ENCODE peak calls at places on chromosome 3, in nine cellular contexts. One of them, this sample, is unnamed.

GRCh38 chr3:134526319-134526718 is 40.5 kb downstream of the CEP63 start:
- DNase-seq in GF-D8: no peak
- DNase-seq in SK-N-DZ: no peak
- DNase-seq in A549: no peak
- DNase-seq in activated CD4-positive, alpha-beta T cell treated with anti-CD3 and anti-CD28 coated beads, Interleukin-2, amount 50 U/mL, for 48 hours: no peak
- DNase-seq in SK-N-SH: no peak
- DNase-seq in GM13976: no peak
- DNase-seq in heart right ventricle: no peak
- DNase-seq in cerebellar cortex: no peak
- DNase-seq in this sample: no peak

GRCh38 chr3:120177907-120178306 is 83.7 kb upstream of the GSK3B start:
- DNase-seq in GF-D8: no peak
- DNase-seq in activated CD4-positive, alpha-beta T cell treated with anti-CD3 and anti-CD28 coated beads, Interleukin-2, amount 50 U/mL, for 48 hours: no peak
- DNase-seq in SK-N-SH: no peak
- DNase-seq in A549: peak
- DNase-seq in SK-N-DZ: no peak
- DNase-seq in cerebellar cortex: no peak
- DNase-seq in GM13976: no peak
- DNase-seq in heart right ventricle: no peak
- DNase-seq in this sample: no peak

GRCh38 chr3:104005815-104006214 is 1360.9 kb upstream of the ALCAM start:
- DNase-seq in A549: no peak
- DNase-seq in heart right ventricle: no peak
- DNase-seq in GM13976: no peak
- DNase-seq in SK-N-DZ: no peak
- DNase-seq in activated CD4-positive, alpha-beta T cell treated with anti-CD3 and anti-CD28 coated beads, Interleukin-2, amount 50 U/mL, for 48 hours: no peak
- DNase-seq in GF-D8: no peak
- DNase-seq in cerebellar cortex: no peak
- DNase-seq in SK-N-SH: no peak
- DNase-seq in this sample: no peak

GRCh38 chr3:36461588-36461987 is 81.3 kb downstream of the STAC start:
- DNase-seq in heart right ventricle: no peak
- DNase-seq in activated CD4-positive, alpha-beta T cell treated with anti-CD3 and anti-CD28 coated beads, Interleukin-2, amount 50 U/mL, for 48 hours: no peak
- DNase-seq in cerebellar cortex: no peak
- DNase-seq in SK-N-SH: no peak
- DNase-seq in GM13976: no peak
- DNase-seq in SK-N-DZ: no peak
- DNase-seq in GF-D8: no peak
- DNase-seq in A549: no peak
- DNase-seq in this sample: no peak

GRCh38 chr3:126357299-126358037 is at the start of gene KLF15:
- DNase-seq in SK-N-DZ: peak
- DNase-seq in cerebellar cortex: peak
- DNase-seq in activated CD4-positive, alpha-beta T cell treated with anti-CD3 and anti-CD28 coated beads, Interleukin-2, amount 50 U/mL, for 48 hours: peak
- DNase-seq in A549: peak
- DNase-seq in GF-D8: no peak
- DNase-seq in SK-N-SH: peak
- DNase-seq in GM13976: peak
- DNase-seq in heart right ventricle: peak
- DNase-seq in this sample: no peak

GRCh38 chr3:188431553-188431952 is 277.6 kb downstream of the LPP start:
- DNase-seq in SK-N-SH: no peak
- DNase-seq in SK-N-DZ: no peak
- DNase-seq in activated CD4-positive, alpha-beta T cell treated with anti-CD3 and anti-CD28 coated beads, Interleukin-2, amount 50 U/mL, for 48 hours: no peak
- DNase-seq in heart right ventricle: no peak
- DNase-seq in GM13976: no peak
- DNase-seq in cerebellar cortex: no peak
- DNase-seq in A549: peak
- DNase-seq in GF-D8: peak
- DNase-seq in this sample: peak

GRCh38 chr3:170598091-170598502 is 12.2 kb upstream of the SLC7A14 start:
- DNase-seq in SK-N-SH: peak
- DNase-seq in heart right ventricle: no peak
- DNase-seq in A549: no peak
- DNase-seq in GF-D8: no peak
- DNase-seq in GM13976: no peak
- DNase-seq in SK-N-DZ: peak
- DNase-seq in cerebellar cortex: peak
- DNase-seq in activated CD4-positive, alpha-beta T cell treated with anti-CD3 and anti-CD28 coated beads, Interleukin-2, amount 50 U/mL, for 48 hours: no peak
- DNase-seq in this sample: no peak

GRCh38 chr3:149701206-149701976 is 43.6 kb upstream of the WWTR1 start:
- DNase-seq in cerebellar cortex: no peak
- DNase-seq in SK-N-SH: no peak
- DNase-seq in activated CD4-positive, alpha-beta T cell treated with anti-CD3 and anti-CD28 coated beads, Interleukin-2, amount 50 U/mL, for 48 hours: peak
- DNase-seq in A549: no peak
- DNase-seq in GF-D8: no peak
- DNase-seq in GM13976: no peak
- DNase-seq in SK-N-DZ: no peak
- DNase-seq in heart right ventricle: no peak
- DNase-seq in this sample: no peak

GRCh38 chr3:72848703-72849081 is 447 bp upstream of the SHQ1 start:
- DNase-seq in A549: no peak
- DNase-seq in cerebellar cortex: no peak
- DNase-seq in GF-D8: peak
- DNase-seq in SK-N-SH: no peak
- DNase-seq in activated CD4-positive, alpha-beta T cell treated with anti-CD3 and anti-CD28 coated beads, Interleukin-2, amount 50 U/mL, for 48 hours: peak
- DNase-seq in SK-N-DZ: peak
- DNase-seq in heart right ventricle: no peak
- DNase-seq in GM13976: peak
- DNase-seq in this sample: peak

GRCh38 chr3:143363276-143363675 is 243.7 kb downstream of the CHST2 start:
- DNase-seq in GM13976: no peak
- DNase-seq in activated CD4-positive, alpha-beta T cell treated with anti-CD3 and anti-CD28 coated beads, Interleukin-2, amount 50 U/mL, for 48 hours: no peak
- DNase-seq in GF-D8: peak
- DNase-seq in A549: no peak
- DNase-seq in SK-N-SH: no peak
- DNase-seq in heart right ventricle: no peak
- DNase-seq in SK-N-DZ: no peak
- DNase-seq in cerebellar cortex: no peak
- DNase-seq in this sample: no peak

GRCh38 chr3:12449889-12450682 is 34.2 kb upstream of the TSEN2 start:
- DNase-seq in heart right ventricle: no peak
- DNase-seq in A549: no peak
- DNase-seq in activated CD4-positive, alpha-beta T cell treated with anti-CD3 and anti-CD28 coated beads, Interleukin-2, amount 50 U/mL, for 48 hours: no peak
- DNase-seq in GF-D8: no peak
- DNase-seq in SK-N-DZ: peak
- DNase-seq in SK-N-SH: no peak
- DNase-seq in GM13976: no peak
- DNase-seq in cerebellar cortex: no peak
- DNase-seq in this sample: no peak

GRCh38 chr3:170090601-170090981 is 52.8 kb downstream of the GPR160 start:
- DNase-seq in activated CD4-positive, alpha-beta T cell treated with anti-CD3 and anti-CD28 coated beads, Interleukin-2, amount 50 U/mL, for 48 hours: no peak
- DNase-seq in SK-N-SH: no peak
- DNase-seq in SK-N-DZ: no peak
- DNase-seq in heart right ventricle: no peak
- DNase-seq in A549: no peak
- DNase-seq in GM13976: no peak
- DNase-seq in cerebellar cortex: no peak
- DNase-seq in GF-D8: no peak
- DNase-seq in this sample: no peak

GRCh38 chr3:45978348-45978747 is 17.3 kb downstream of the FYCO1 start:
- DNase-seq in SK-N-SH: no peak
- DNase-seq in cerebellar cortex: no peak
- DNase-seq in heart right ventricle: no peak
- DNase-seq in GM13976: no peak
- DNase-seq in SK-N-DZ: no peak
- DNase-seq in A549: no peak
- DNase-seq in activated CD4-positive, alpha-beta T cell treated with anti-CD3 and anti-CD28 coated beads, Interleukin-2, amount 50 U/mL, for 48 hours: peak
- DNase-seq in GF-D8: no peak
- DNase-seq in this sample: no peak

GRCh38 chr3:130661116-130661515 is 85.5 kb downstream of the PIK3R4 start:
- DNase-seq in activated CD4-positive, alpha-beta T cell treated with anti-CD3 and anti-CD28 coated beads, Interleukin-2, amount 50 U/mL, for 48 hours: no peak
- DNase-seq in SK-N-DZ: no peak
- DNase-seq in SK-N-SH: no peak
- DNase-seq in heart right ventricle: no peak
- DNase-seq in A549: no peak
- DNase-seq in GF-D8: no peak
- DNase-seq in GM13976: no peak
- DNase-seq in cerebellar cortex: no peak
- DNase-seq in this sample: no peak

GRCh38 chr3:14360123-14360881 is 42.1 kb upstream of the SLC6A6 start:
- DNase-seq in heart right ventricle: no peak
- DNase-seq in SK-N-DZ: no peak
- DNase-seq in GM13976: no peak
- DNase-seq in cerebellar cortex: no peak
- DNase-seq in activated CD4-positive, alpha-beta T cell treated with anti-CD3 and anti-CD28 coated beads, Interleukin-2, amount 50 U/mL, for 48 hours: no peak
- DNase-seq in A549: no peak
- DNase-seq in GF-D8: no peak
- DNase-seq in SK-N-SH: no peak
- DNase-seq in this sample: no peak

GRCh38 chr3:9168230-9168629 is 81.2 kb downstream of the SRGAP3 start:
- DNase-seq in GM13976: peak
- DNase-seq in heart right ventricle: no peak
- DNase-seq in activated CD4-positive, alpha-beta T cell treated with anti-CD3 and anti-CD28 coated beads, Interleukin-2, amount 50 U/mL, for 48 hours: peak
- DNase-seq in A549: no peak
- DNase-seq in SK-N-DZ: peak
- DNase-seq in cerebellar cortex: no peak
- DNase-seq in GF-D8: no peak
- DNase-seq in SK-N-SH: no peak
- DNase-seq in this sample: no peak

GRCh38 chr3:168141405-168141993 is 45.8 kb upstream of the GOLIM4 start:
- DNase-seq in GF-D8: peak
- DNase-seq in SK-N-DZ: no peak
- DNase-seq in cerebellar cortex: no peak
- DNase-seq in A549: no peak
- DNase-seq in heart right ventricle: no peak
- DNase-seq in SK-N-SH: no peak
- DNase-seq in GM13976: no peak
- DNase-seq in activated CD4-positive, alpha-beta T cell treated with anti-CD3 and anti-CD28 coated beads, Interleukin-2, amount 50 U/mL, for 48 hours: no peak
- DNase-seq in this sample: no peak

GRCh38 chr3:52973806-52974205 is 72.1 kb downstream of the SFMBT1 start:
- DNase-seq in SK-N-SH: no peak
- DNase-seq in A549: no peak
- DNase-seq in SK-N-DZ: no peak
- DNase-seq in activated CD4-positive, alpha-beta T cell treated with anti-CD3 and anti-CD28 coated beads, Interleukin-2, amount 50 U/mL, for 48 hours: no peak
- DNase-seq in GM13976: no peak
- DNase-seq in GF-D8: no peak
- DNase-seq in heart right ventricle: no peak
- DNase-seq in cerebellar cortex: no peak
- DNase-seq in this sample: no peak

GRCh38 chr3:133475245-133476010 is 75.6 kb downstream of the BFSP2 start:
- DNase-seq in SK-N-SH: no peak
- DNase-seq in GF-D8: no peak
- DNase-seq in cerebellar cortex: no peak
- DNase-seq in A549: no peak
- DNase-seq in heart right ventricle: no peak
- DNase-seq in SK-N-DZ: no peak
- DNase-seq in activated CD4-positive, alpha-beta T cell treated with anti-CD3 and anti-CD28 coated beads, Interleukin-2, amount 50 U/mL, for 48 hours: no peak
- DNase-seq in GM13976: peak
- DNase-seq in this sample: no peak

GRCh38 chr3:33299395-33300081 is 22.3 kb downstream of the FBXL2 start:
- DNase-seq in SK-N-DZ: no peak
- DNase-seq in heart right ventricle: no peak
- DNase-seq in cerebellar cortex: no peak
- DNase-seq in GM13976: no peak
- DNase-seq in activated CD4-positive, alpha-beta T cell treated with anti-CD3 and anti-CD28 coated beads, Interleukin-2, amount 50 U/mL, for 48 hours: no peak
- DNase-seq in SK-N-SH: no peak
- DNase-seq in GF-D8: no peak
- DNase-seq in A549: peak
- DNase-seq in this sample: peak

GRCh38 chr3:46943237-46944187 is 33.0 kb downstream of the CCDC12 start:
- DNase-seq in SK-N-DZ: no peak
- DNase-seq in A549: peak
- DNase-seq in heart right ventricle: no peak
- DNase-seq in SK-N-SH: no peak
- DNase-seq in GM13976: no peak
- DNase-seq in activated CD4-positive, alpha-beta T cell treated with anti-CD3 and anti-CD28 coated beads, Interleukin-2, amount 50 U/mL, for 48 hours: no peak
- DNase-seq in GF-D8: no peak
- DNase-seq in cerebellar cortex: no peak
- DNase-seq in this sample: no peak

GRCh38 chr3:56962922-56963321 is 97.5 kb upstream of the SPATA12 start:
- DNase-seq in GM13976: no peak
- DNase-seq in SK-N-DZ: no peak
- DNase-seq in SK-N-SH: no peak
- DNase-seq in cerebellar cortex: no peak
- DNase-seq in heart right ventricle: no peak
- DNase-seq in activated CD4-positive, alpha-beta T cell treated with anti-CD3 and anti-CD28 coated beads, Interleukin-2, amount 50 U/mL, for 48 hours: no peak
- DNase-seq in A549: no peak
- DNase-seq in GF-D8: no peak
- DNase-seq in this sample: no peak

GRCh38 chr3:14943042-14943441 is 4.3 kb upstream of the NR2C2 start:
- DNase-seq in GM13976: no peak
- DNase-seq in A549: no peak
- DNase-seq in SK-N-DZ: no peak
- DNase-seq in activated CD4-positive, alpha-beta T cell treated with anti-CD3 and anti-CD28 coated beads, Interleukin-2, amount 50 U/mL, for 48 hours: no peak
- DNase-seq in heart right ventricle: no peak
- DNase-seq in GF-D8: no peak
- DNase-seq in SK-N-SH: no peak
- DNase-seq in cerebellar cortex: no peak
- DNase-seq in this sample: no peak

GRCh38 chr3:84980011-84980410 is 21.2 kb downstream of the CADM2 start:
- DNase-seq in heart right ventricle: no peak
- DNase-seq in cerebellar cortex: peak
- DNase-seq in GF-D8: no peak
- DNase-seq in GM13976: no peak
- DNase-seq in SK-N-SH: peak
- DNase-seq in SK-N-DZ: no peak
- DNase-seq in A549: no peak
- DNase-seq in activated CD4-positive, alpha-beta T cell treated with anti-CD3 and anti-CD28 coated beads, Interleukin-2, amount 50 U/mL, for 48 hours: no peak
- DNase-seq in this sample: no peak

GRCh38 chr3:121970047-121970446 is 52.0 kb downstream of the ILDR1 start:
- DNase-seq in GF-D8: no peak
- DNase-seq in SK-N-SH: no peak
- DNase-seq in GM13976: no peak
- DNase-seq in A549: no peak
- DNase-seq in activated CD4-positive, alpha-beta T cell treated with anti-CD3 and anti-CD28 coated beads, Interleukin-2, amount 50 U/mL, for 48 hours: no peak
- DNase-seq in SK-N-DZ: no peak
- DNase-seq in heart right ventricle: no peak
- DNase-seq in cerebellar cortex: no peak
- DNase-seq in this sample: no peak

GRCh38 chr3:10551821-10552630 is 46.6 kb upstream of the ATP2B2 start:
- DNase-seq in heart right ventricle: peak
- DNase-seq in cerebellar cortex: no peak
- DNase-seq in SK-N-SH: no peak
- DNase-seq in A549: no peak
- DNase-seq in activated CD4-positive, alpha-beta T cell treated with anti-CD3 and anti-CD28 coated beads, Interleukin-2, amount 50 U/mL, for 48 hours: peak
- DNase-seq in GM13976: no peak
- DNase-seq in SK-N-DZ: no peak
- DNase-seq in GF-D8: peak
- DNase-seq in this sample: no peak

GRCh38 chr3:184178522-184179138 is 4.0 kb downstream of the AP2M1 start:
- DNase-seq in SK-N-DZ: no peak
- DNase-seq in cerebellar cortex: no peak
- DNase-seq in activated CD4-positive, alpha-beta T cell treated with anti-CD3 and anti-CD28 coated beads, Interleukin-2, amount 50 U/mL, for 48 hours: no peak
- DNase-seq in A549: no peak
- DNase-seq in heart right ventricle: no peak
- DNase-seq in GM13976: no peak
- DNase-seq in GF-D8: no peak
- DNase-seq in SK-N-SH: no peak
- DNase-seq in this sample: no peak

GRCh38 chr3:150146891-150147761 is 176.4 kb upstream of the PFN2 start:
- DNase-seq in A549: no peak
- DNase-seq in GM13976: peak
- DNase-seq in SK-N-SH: no peak
- DNase-seq in cerebellar cortex: no peak
- DNase-seq in activated CD4-positive, alpha-beta T cell treated with anti-CD3 and anti-CD28 coated beads, Interleukin-2, amount 50 U/mL, for 48 hours: peak
- DNase-seq in SK-N-DZ: peak
- DNase-seq in GF-D8: no peak
- DNase-seq in heart right ventricle: peak
- DNase-seq in this sample: peak

GRCh38 chr3:8421711-8422110 is 79.9 kb upstream of the LMCD1 start:
- DNase-seq in A549: no peak
- DNase-seq in GM13976: no peak
- DNase-seq in GF-D8: no peak
- DNase-seq in cerebellar cortex: peak
- DNase-seq in heart right ventricle: no peak
- DNase-seq in SK-N-SH: no peak
- DNase-seq in SK-N-DZ: no peak
- DNase-seq in activated CD4-positive, alpha-beta T cell treated with anti-CD3 and anti-CD28 coated beads, Interleukin-2, amount 50 U/mL, for 48 hours: no peak
- DNase-seq in this sample: no peak

GRCh38 chr3:112582242-112582874 is 20.5 kb downstream of the SLC35A5 start:
- DNase-seq in SK-N-DZ: peak
- DNase-seq in GF-D8: peak
- DNase-seq in SK-N-SH: peak
- DNase-seq in heart right ventricle: no peak
- DNase-seq in activated CD4-positive, alpha-beta T cell treated with anti-CD3 and anti-CD28 coated beads, Interleukin-2, amount 50 U/mL, for 48 hours: peak
- DNase-seq in GM13976: no peak
- DNase-seq in A549: peak
- DNase-seq in cerebellar cortex: peak
- DNase-seq in this sample: no peak

GRCh38 chr3:41140242-41140641 is 59.1 kb upstream of the CTNNB1 start:
- DNase-seq in heart right ventricle: no peak
- DNase-seq in A549: no peak
- DNase-seq in SK-N-SH: no peak
- DNase-seq in GM13976: no peak
- DNase-seq in GF-D8: no peak
- DNase-seq in cerebellar cortex: no peak
- DNase-seq in activated CD4-positive, alpha-beta T cell treated with anti-CD3 and anti-CD28 coated beads, Interleukin-2, amount 50 U/mL, for 48 hours: no peak
- DNase-seq in SK-N-DZ: no peak
- DNase-seq in this sample: no peak

This sample was measured in keratinocyte.